ENCODE peak calls at places on chromosome 16, in four cellular contexts. V is cardiac fibroblast, H is nephron progenitor cell, Z is bronchial epithelial cell. P is an unnamed sample.

GRCh38 chr16:138049-138417 is 440 bp downstream of the NPRL3 start:
- DNase-seq in V (peak), H (peak), Z (no peak), P (peak)

GRCh38 chr16:54867302-54867832 is 63.3 kb upstream of the IRX5 start:
- DNase-seq in V (no peak), Z (no peak), H (no peak), P (no peak)

GRCh38 chr16:6926762-6927161 is 405.9 kb upstream of the RBFOX1 start:
- DNase-seq in H (no peak), V (no peak), Z (no peak), P (no peak)

GRCh38 chr16:83574388-83574787 is 233.4 kb upstream of the HSBP1 start:
- DNase-seq in V (peak), Z (peak), H (no peak), P (no peak)

GRCh38 chr16:57502048-57502775 is 15.9 kb upstream of the DOK4 start:
- DNase-seq in Z (no peak), H (no peak), V (no peak), P (no peak)

GRCh38 chr16:86651013-86651627 is 72.8 kb downstream of the FOXL1 start:
- DNase-seq in V (no peak), H (no peak), Z (no peak), P (no peak)

GRCh38 chr16:73382921-73383594 is 335.1 kb upstream of the ZFHX3 start:
- DNase-seq in V (no peak), Z (no peak), H (peak), P (no peak)

GRCh38 chr16:31148281-31148728 is 1.6 kb downstream of the PRSS36 start:
- DNase-seq in Z (peak), H (peak), V (no peak), P (no peak)

GRCh38 chr16:46747777-46748651 is at the start of gene MYLK3:
- DNase-seq in V (peak), H (no peak), Z (no peak), P (no peak)

GRCh38 chr16:86565644-86566511 is 751 bp upstream of the FOXC2 start:
- DNase-seq in H (peak), V (no peak), Z (no peak), P (peak)

GRCh38 chr16:60729052-60729451 is 1307.2 kb downstream of the CDH8 start:
- DNase-seq in H (no peak), Z (no peak), V (no peak), P (no peak)

GRCh38 chr16:55043499-55043898 is 112.8 kb downstream of the IRX5 start:
- DNase-seq in V (no peak), Z (no peak), H (no peak), P (no peak)

DNA sequence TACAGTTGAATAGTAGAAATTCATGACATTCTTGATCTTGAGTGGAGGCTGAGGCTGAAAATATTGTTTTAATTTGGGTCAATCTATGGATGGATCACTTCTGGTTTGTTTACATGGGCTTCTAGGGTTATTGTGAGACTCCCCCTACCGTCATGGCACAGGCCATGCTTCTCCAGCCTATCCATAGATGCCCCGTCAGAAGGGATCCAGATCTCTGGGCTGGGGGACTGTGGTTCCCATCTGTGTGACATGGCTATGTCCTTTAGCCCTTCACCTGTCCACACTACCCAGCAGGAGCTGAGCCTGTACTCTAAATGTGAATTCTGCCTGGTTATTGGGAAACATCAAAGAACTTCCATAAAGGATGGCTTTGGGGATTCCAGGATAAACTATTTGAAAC is 160.4 kb downstream of the ABCC12 start:
- DNase-seq in V (no peak), Z (no peak), H (no peak), P (no peak)
- TF ChIP-seq CTCF in V (peak), Z (peak), H (no peak), P (no peak)

GRCh38 chr16:2963611-2964415 is at the start of gene KREMEN2:
- DNase-seq in Z (peak), H (peak), V (no peak), P (no peak)
- TF ChIP-seq CTCF in Z (no peak), H (no peak), V (no peak), P (no peak)

DNA sequence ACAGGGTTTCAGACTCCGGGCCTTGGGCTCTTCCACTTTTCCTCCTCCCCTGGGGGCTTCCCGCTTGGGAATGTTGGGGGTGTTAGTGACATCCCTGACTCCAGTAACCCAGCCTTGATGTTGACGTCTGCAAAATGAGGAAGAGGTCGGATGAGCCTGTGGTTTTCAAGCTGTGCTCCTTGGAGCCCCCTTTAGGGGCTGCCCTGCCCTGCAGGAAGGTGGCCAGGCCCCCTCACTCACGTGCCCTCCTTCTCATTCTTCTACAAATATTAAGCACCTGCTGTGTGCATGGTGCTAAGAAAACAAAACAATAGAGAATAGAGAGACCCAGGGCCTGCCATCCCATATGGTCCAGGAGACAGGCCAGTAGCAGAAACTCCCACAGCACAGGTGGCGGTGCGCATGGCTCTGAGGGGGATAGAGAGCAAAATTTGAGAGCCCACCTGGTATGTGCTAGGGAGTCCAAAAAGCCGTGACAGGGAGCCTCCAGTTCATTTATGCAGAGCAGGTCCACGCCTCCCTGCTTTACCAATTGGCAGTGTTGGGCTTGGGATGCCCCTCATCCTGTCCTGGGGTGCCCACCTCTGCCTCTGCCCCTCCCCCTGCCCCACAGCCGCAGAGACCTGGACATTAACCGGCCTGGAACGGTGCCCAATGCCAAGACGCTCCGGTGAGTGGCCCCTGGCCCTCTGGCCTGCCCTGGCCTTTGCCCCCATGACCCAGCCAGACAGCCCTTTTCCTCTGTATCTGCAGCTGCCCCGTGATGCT is 7.4 kb downstream of the NDRG4 start:
- DNase-seq in V (no peak), H (no peak), Z (no peak), P (no peak)
- TF ChIP-seq CTCF in V (no peak), H (no peak), Z (no peak), P (no peak)

GRCh38 chr16:80931661-80931984 is 75.1 kb downstream of the CMC2 start:
- DNase-seq in Z (no peak), H (no peak), V (no peak), P (no peak)

GRCh38 chr16:80935691-80936090 is 71.0 kb downstream of the CMC2 start:
- DNase-seq in H (no peak), Z (no peak), V (no peak), P (no peak)

GRCh38 chr16:80932725-80933124 is 74.0 kb downstream of the CMC2 start:
- DNase-seq in V (peak), H (peak), Z (peak), P (no peak)

GRCh38 chr16:80936410-80936809 is 70.3 kb downstream of the CMC2 start:
- DNase-seq in V (peak), Z (peak), H (no peak), P (no peak)

DNA sequence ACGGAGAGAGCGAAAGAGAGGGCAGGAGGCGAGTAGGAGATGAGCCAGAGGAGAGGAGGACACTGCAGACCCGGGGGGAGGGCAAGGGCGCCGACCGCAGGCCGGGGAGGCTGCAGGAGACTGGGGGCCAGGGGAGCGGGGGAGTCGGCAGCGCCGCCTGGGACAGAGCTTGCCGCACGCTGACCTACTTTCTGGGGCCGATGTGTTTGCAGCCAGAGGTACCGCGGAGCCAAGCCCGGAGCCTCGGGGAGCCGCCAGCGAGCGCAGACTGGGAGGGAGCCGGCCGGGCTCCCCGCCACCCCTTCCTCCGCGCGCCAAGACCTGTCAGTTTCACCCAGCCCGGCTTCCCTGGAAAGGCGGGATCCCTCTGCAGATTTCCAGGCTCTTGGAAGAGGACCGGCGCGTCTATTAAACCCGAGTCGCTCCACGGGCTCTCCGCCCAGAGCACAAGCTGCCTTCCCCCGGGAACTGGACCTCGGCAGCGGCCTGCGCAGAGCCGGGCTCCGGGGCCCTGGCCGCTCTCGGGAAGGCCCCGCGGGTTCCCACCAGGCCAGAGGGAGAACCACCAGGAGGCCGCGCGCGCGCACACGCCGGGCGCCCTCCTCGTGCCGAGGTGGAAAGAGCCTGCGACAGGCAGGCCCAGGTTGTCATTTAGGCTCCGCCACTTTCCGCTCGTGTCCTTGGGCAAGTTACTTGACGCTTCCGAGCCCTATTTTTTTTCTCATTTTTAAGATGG is 74.5 kb downstream of the CMC2 start:
- DNase-seq in V (peak), Z (no peak), H (peak), P (peak)
- TF ChIP-seq CTCF in V (peak), Z (peak), H (no peak), P (no peak)

GRCh38 chr16:8872071-8872470 is 3.3 kb upstream of the CARHSP1 start:
- DNase-seq in V (no peak), Z (no peak), H (no peak), P (no peak)

GRCh38 chr16:8868272-8869211 is at the start of gene CARHSP1:
- DNase-seq in H (peak), V (peak), Z (peak), P (peak)

GRCh38 chr16:8866884-8867482 is 1.8 kb downstream of the CARHSP1 start:
- DNase-seq in H (peak), V (no peak), Z (no peak), P (no peak)

GRCh38 chr16:8867483-8868271 is 1.1 kb downstream of the CARHSP1 start:
- DNase-seq in Z (no peak), H (peak), V (no peak), P (no peak)

DNA sequence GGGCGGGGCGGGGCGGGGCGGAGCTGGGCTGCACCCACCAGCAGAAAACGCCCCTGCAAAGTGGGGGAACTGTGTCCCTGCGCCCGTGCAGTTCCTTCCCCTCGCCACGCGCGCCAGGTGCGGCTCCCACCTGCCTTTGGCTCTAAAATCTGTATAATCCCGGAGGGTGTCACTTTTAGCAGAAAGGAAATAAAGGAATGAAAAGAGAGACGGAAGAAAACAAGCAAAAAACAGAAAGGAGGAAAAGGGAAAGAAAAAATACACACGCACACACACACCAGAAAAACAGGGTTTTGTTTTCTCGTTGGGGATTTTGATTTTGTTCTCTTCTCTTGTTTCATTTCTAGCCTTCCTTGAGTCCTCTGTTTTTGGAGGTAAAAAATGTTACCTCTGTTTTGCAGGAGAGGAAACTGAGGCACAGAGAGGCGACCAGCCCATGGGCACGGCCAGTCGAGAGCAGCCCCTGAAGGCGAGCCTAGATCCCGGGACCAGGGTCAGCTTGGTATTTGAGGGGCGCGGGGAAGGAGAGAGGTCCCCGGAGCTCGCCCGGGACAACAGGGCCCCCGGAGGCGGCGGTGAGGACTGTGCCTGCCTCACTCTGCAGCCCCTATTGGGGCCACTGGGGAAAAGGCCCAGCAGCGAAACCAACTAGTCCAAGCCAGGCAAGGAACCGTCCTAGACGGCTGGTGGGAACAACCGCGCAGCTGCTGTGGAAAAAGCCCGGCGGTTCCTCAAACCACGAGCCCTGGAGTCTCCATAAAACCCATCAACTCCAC is 594 bp upstream of the CARHSP1 start:
- DNase-seq in Z (no peak), V (no peak), H (peak), P (no peak)
- TF ChIP-seq CTCF in Z (no peak), V (no peak), H (no peak), P (no peak)

GRCh38 chr16:88956546-88957455 is 20.2 kb downstream of the CBFA2T3 start:
- DNase-seq in Z (no peak), V (no peak), H (no peak), P (no peak)
- TF ChIP-seq CTCF in Z (no peak), V (no peak), H (no peak), P (no peak)

DNA sequence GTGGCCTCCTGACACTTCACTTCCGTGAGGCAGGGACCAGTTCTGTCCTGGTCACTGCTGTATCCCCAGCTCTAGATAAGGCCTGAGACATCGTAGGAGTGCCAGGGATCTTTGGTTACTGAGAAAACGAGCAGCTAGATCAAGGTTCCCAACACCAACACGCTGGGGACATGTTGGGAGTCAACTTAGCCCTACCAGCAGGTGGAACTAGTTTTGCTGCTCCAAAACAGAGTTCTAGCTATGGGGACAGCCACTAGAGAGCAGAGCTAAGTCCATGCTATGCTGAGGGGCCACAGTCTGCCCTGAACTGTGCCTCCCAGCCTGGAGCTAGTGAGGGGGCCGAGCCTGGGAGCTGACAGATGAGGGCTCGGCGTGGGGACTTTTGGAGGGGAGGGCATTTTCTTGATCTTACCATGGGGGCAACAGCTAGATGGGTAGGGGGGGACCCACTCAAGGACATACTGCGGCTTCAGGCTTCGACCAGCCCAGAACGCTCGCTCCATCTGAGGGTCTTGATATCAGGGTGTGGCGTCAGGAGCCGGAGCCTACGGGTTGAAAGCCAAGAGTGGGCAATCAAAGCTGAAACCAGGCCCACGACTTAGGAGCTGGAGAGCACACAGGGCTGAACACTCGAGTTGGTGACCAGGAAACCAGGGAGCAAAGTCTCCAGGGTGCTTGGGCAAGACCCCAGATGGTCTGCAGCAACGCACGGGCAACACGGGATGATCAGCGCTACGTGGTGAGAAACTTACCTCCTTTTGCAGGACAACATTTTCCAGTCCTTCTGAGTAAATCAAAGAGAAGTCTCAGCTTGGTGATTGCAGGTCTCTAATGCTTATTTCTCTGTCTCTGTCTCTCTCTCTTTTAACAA is 13.4 kb downstream of the SNX20 start:
- DNase-seq in V (no peak), Z (no peak), H (no peak), P (no peak)
- TF ChIP-seq CTCF in V (no peak), Z (peak), H (no peak), P (no peak)

GRCh38 chr16:53282975-53283946 is 151.0 kb upstream of the RBL2 start:
- DNase-seq in Z (peak), H (no peak), V (peak), P (peak)
- TF ChIP-seq CTCF in Z (peak), H (peak), V (peak), P (no peak)

DNA sequence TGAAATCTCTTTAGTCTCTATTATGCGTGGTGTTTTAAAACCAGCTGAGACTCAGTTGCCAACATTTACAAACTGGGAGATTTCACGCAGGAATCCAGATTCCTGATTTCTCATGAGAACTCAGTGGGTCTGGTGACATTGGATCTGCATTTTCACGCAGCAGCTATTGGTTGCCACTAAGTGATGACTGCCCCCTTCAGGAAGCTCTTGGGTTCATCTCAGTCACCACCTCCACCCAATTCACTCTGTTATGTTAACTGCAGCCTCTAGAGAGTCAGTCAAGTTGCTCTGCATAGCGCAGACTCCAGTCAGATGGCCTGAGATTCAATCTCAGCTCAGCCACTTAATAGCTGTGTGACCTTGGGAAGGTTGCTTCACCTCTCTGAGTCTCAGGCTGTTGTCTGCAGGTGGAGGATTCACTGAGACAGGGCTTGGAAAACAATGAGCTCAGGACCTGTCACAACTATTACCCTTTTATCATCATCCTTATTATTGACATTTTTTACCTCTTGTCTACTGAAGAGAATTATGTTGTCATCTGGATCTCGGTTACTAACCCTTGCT is 6.4 kb downstream of the SHISA9 start:
- DNase-seq in H (no peak), Z (no peak), V (no peak), P (no peak)
- TF ChIP-seq CTCF in H (no peak), Z (no peak), V (no peak), P (no peak)

GRCh38 chr16:29011112-29011511 is 26.3 kb downstream of the LAT start:
- DNase-seq in V (no peak), H (peak), Z (no peak), P (peak)
- TF ChIP-seq CTCF in V (no peak), H (no peak), Z (no peak), P (no peak)